ENCODE peak calls at places on chromosomes 6 and 20, in eight cellular contexts. A, F, X, L, R, Q, D and H are unnamed samples. For H3K36me3, the result is how much of the 10 kb centered on the place peaks cover.

GRCh38 chr6:351011-351866 is 40.3 kb upstream of the IRF4 start:
- DNase-seq in X (no peak), A (no peak), R (no peak), Q (no peak), F (no peak), L (no peak), D (no peak), H (no peak)

GRCh38 chr6:36038120-36038876 is 10.7 kb downstream of the MAPK14 start:
- DNase-seq in X (no peak), F (no peak), Q (no peak), R (no peak), D (no peak), A (no peak), L (no peak), H (no peak)

GRCh38 chr6:100573169-100573568 is 108.4 kb upstream of the SIM1 start:
- DNase-seq in X (peak), L (no peak), D (no peak), R (no peak), Q (peak), F (no peak), A (peak), H (no peak)

GRCh38 chr20:63889241-63890200 is 5.4 kb upstream of the DNAJC5 start:
- DNase-seq in D (no peak), L (no peak), F (no peak), Q (no peak), R (no peak), A (no peak), X (no peak), H (no peak)

GRCh38 chr6:83709748-83710050 is 798 bp upstream of the SNAP91 start:
- DNase-seq in D (no peak), R (no peak), F (no peak), Q (no peak), L (no peak), X (no peak), A (no peak), H (no peak)

GRCh38 chr6:93293399-93294271 is 125.7 kb downstream of the EPHA7 start:
- DNase-seq in X (no peak), R (no peak), Q (no peak), L (no peak), A (no peak), D (no peak), F (no peak), H (no peak)

GRCh38 chr6:126650931-126651330 is 311.0 kb downstream of the CENPW start:
- DNase-seq in F (no peak), L (no peak), X (no peak), D (no peak), A (no peak), R (no peak), Q (peak), H (no peak)

GRCh38 chr6:83055366-83055964 is 10.2 kb downstream of the UBE3D start:
- DNase-seq in D (peak), F (no peak), L (peak), Q (peak), R (no peak), A (peak), X (peak), H (no peak)

GRCh38 chr6:38035478-38035877 is 216.0 kb downstream of the ZFAND3 start:
- DNase-seq in Q (no peak), R (no peak), L (no peak), F (no peak), D (no peak), A (no peak), X (no peak), H (no peak)

GRCh38 chr6:69732640-69733039 is 64.2 kb downstream of the LMBRD1 start:
- DNase-seq in D (no peak), Q (peak), L (no peak), A (no peak), F (no peak), X (peak), R (no peak), H (no peak)
- TF ChIP-seq CTCF in D (no peak), Q (peak), L (no peak), A (peak), F (no peak), X (no peak), R (peak), H (peak)

GRCh38 chr20:44467289-44467883 is 8.3 kb upstream of the TTPAL start:
- DNase-seq in L (no peak), D (peak), R (peak), F (no peak), Q (peak), X (no peak), A (peak), H (no peak)
- H3K4me3 ChIP-seq in L (no peak), D (no peak), R (no peak), F (no peak), Q (no peak), X (no peak), A (no peak), H (no peak)

GRCh38 chr6:111269401-111269970 is 182.2 kb downstream of the SLC16A10 start:
- DNase-seq in L (no peak), A (no peak), F (no peak), D (no peak), X (no peak), R (no peak), Q (no peak), H (no peak)

GRCh38 chr6:111263837-111264236 is 176.5 kb downstream of the SLC16A10 start:
- DNase-seq in R (no peak), X (peak), F (no peak), Q (peak), L (no peak), A (no peak), D (no peak), H (peak)

GRCh38 chr6:111265842-111266241 is 178.5 kb downstream of the SLC16A10 start:
- DNase-seq in L (no peak), R (no peak), Q (no peak), F (no peak), D (no peak), X (peak), A (no peak), H (no peak)

GRCh38 chr6:111270121-111270520 is 182.8 kb downstream of the SLC16A10 start:
- DNase-seq in Q (no peak), F (no peak), A (no peak), R (no peak), D (no peak), L (no peak), X (no peak), H (no peak)

DNA sequence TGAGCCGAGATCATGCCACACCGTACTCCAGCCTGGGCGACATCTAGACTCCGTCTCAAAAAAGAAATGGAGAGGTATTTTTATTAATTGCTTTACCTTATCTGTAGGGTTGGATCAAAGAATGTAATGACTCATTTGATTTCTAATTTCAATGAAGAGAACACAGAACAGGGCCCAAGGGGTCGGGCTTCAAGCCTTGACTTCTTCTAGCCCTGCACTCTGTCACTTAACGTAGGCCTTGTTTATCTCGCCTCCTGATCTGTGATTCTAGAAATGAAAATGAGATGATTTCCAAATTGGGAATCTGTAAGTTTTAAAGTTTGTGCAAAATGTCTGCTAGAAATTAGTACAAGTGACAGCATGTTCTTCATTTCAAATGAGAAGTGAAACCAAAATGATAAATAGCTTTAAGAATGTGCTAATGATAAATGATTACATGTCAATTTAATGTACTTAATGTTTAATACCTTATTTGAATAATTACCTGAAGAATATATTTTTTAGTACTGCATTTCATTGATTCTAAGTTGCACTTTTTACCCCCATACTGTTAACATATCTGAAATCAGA is 180.5 kb downstream of the SLC16A10 start:
- DNase-seq in Q (no peak), D (no peak), R (no peak), L (no peak), F (no peak), X (no peak), A (no peak), H (no peak)
- H3K36me3 ChIP-seq in Q (under half), D (under half), R (under half), L (under half), F (under half), X (under half), A (under half), H (under half)

DNA sequence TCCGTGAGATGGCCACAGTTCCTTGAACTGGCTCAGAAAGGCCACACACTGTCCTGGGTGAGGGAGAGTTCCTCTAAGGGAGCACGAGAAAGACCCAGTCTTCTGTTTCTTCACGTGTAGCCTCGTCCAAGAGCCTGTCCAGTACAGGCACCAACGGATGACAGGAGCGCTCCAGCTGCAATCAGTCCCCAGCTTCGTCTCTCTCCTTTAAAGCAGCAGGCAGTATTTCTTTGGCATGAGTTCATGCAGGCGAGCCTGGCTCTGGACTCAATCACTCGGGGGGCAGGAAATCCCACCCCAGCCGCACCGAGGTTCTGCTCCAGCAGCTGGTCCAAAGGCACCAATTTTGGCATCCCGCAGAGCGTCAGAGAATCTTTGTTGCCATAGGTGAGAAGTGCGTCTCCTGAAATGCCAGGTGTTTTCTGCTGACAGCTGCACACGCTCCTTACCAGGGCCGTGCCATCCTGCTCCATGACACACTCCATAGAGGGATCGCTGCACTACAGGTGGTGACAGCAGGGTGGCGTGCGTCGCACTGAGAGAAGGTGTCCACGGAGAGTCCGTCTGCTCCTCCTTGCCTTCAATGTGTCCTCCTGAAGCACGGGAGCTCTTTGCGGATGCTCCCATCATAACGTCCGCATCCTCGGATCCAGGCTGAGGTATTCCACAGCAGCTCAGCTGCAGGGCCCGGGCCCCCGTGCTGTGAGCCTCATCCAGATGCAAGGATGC is 59.6 kb upstream of the AFDN start:
- DNase-seq in X (peak), Q (no peak), A (peak), F (no peak), R (peak), D (no peak), L (no peak), H (no peak)
- TF ChIP-seq CTCF in X (peak), Q (no peak), A (no peak), F (no peak), R (no peak), D (no peak), L (no peak), H (no peak)

DNA sequence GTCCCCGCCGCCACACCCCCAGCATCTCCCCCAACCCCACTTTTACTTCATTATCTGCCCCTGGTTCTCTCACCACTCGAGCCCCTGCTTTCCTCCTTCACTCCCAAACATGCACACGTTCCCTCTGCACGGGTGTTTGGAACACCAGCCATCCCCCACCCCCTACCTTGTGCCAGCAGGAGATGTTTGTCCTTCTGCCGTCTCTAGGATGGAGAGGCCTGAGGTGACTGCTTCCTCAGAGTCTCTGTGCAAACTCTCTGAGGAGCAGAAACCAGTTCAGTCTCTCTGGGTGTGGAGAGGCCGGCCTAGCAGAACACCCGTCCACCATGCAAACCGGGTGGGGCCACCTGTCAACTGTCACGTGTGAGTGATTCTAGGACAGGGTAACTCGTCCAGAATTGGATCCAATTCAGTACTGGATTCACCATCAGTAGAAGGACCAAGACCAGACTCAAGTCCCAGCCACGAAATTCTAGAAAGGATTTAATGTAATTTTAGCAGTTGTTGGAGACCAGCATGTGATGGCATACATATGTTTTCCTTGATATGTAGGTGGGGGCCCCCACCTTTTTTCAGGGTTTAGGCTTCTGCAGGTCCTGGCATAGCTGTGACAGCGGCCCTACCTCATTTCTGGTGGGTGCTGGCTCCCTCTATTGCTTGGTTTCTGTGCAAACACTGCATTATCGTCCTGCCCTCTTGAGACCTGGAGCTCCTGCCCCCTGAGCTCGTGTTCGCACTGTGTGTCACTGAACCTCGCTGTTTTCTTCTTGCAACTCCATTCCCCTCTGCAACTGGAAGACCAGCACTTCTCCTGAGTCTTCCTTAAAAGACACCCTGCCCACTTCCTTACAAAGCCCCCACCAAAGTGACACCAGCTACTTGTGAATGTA is at the start of gene RAET1E:
- DNase-seq in D (no peak), L (peak), X (peak), R (no peak), A (peak), Q (no peak), F (no peak), H (no peak)
- H3K4me3 ChIP-seq in D (peak), L (peak), X (no peak), R (peak), A (no peak), Q (peak), F (peak), H (peak)

DNA sequence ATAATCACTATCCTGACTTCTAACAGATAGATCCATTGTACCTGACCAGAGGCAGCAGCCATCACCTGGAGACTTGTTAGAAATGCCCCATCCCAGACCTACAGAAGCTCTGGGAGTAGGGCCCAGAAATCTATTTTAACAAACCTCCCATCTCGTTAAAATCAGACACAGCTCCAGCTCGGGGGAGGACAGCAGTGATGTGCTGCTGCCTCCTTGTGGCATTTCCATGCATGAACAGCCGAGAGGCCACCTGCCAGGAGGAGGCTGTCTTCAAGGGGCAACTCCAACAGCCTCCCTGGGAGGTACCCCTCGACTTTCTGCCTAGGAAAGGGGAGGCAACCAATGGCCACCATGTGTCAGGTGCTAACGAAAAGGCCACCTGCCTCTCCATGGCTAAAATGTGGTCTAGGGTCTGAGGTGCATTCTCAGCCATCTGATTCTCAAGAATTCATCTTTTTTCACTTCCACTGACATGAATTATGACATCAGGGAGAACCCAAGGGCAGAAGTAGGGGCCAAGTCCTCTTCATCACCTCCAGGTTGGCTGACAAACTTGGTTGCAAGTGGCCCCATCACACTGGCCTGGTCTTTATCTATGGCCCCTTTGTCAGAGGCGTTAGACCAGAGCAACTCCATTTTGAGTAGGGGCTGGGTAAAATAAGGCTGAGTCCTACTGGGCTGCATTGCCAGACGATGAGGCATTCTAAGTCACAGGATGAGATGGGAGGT is 12.2 kb upstream of the KCNK15 start:
- DNase-seq in L (peak), D (peak), Q (peak), F (no peak), X (peak), R (peak), A (peak), H (no peak)
- H3K36me3 ChIP-seq in L (under half), D (under half), Q (under half), F (under half), X (under half), R (under half), A (under half), H (under half)